ENCODE peak calls at places on chromosomes 11 and 22, in four cellular contexts. R is HCT116, V is HepG2, A is K562. S is an unnamed sample.
A peak's percentile ranks its signal among the peaks of the same experiment; 100 is the strongest.

GRCh38 chr11:73147771-73148681 is 5.9 kb upstream of the FCHSD2 start:
- DNase-seq in R (no peak), V (no peak), A (no peak), S (no peak)

GRCh38 chr11:27699242-27699925 is 871 bp downstream of the BDNF start:
- DNase-seq in R (no peak), V (no peak), A (no peak), S (no peak)

GRCh38 chr11:64553554-64554201 is 37.3 kb upstream of the SLC22A12 start:
- DNase-seq in R (no peak), V (peak; percentile 39), A (peak; percentile 65), S (no peak)

GRCh38 chr11:636511-637332 is at the start of gene DRD4:
- DNase-seq in R (no peak), V (no peak), A (no peak), S (no peak)

GRCh38 chr11:97977726-97978125 is 1043.0 kb upstream of the CNTN5 start:
- DNase-seq in R (no peak), V (no peak), A (no peak), S (no peak)

GRCh38 chr22:42962295-42963230 is 52.4 kb downstream of the PACSIN2 start:
- DNase-seq in R (no peak), V (no peak), A (peak; percentile 51), S (no peak)

GRCh38 chr11:127345819-127346459 is 345.4 kb upstream of the KIRREL3 start:
- DNase-seq in R (no peak), V (peak; percentile 13), A (peak; percentile 14), S (no peak)

GRCh38 chr22:35299717-35300497 is at the start of gene TOM1:
- DNase-seq in R (peak; percentile 98), V (peak; percentile 97), A (peak; percentile 96), S (peak; percentile 94)

GRCh38 chr22:24169439-24170058 is 11.7 kb upstream of the SUSD2 start:
- DNase-seq in R (no peak), V (no peak), A (no peak), S (no peak)

GRCh38 chr11:56013805-56014204 is 13.6 kb upstream of the OR5AS1 start:
- DNase-seq in R (no peak), V (no peak), A (no peak), S (peak; percentile 2)

GRCh38 chr22:20249797-20250354 is 18.2 kb downstream of the RTN4R start:
- DNase-seq in R (no peak), V (no peak), A (no peak), S (no peak)

GRCh38 chr11:134275534-134276395 is at the start of gene GLB1L3:
- DNase-seq in R (no peak), V (no peak), A (peak; percentile 48), S (no peak)

GRCh38 chr22:41382098-41382578 is 396 bp downstream of the TEF start:
- DNase-seq in R (no peak), V (no peak), A (peak; percentile 51), S (no peak)

DNA sequence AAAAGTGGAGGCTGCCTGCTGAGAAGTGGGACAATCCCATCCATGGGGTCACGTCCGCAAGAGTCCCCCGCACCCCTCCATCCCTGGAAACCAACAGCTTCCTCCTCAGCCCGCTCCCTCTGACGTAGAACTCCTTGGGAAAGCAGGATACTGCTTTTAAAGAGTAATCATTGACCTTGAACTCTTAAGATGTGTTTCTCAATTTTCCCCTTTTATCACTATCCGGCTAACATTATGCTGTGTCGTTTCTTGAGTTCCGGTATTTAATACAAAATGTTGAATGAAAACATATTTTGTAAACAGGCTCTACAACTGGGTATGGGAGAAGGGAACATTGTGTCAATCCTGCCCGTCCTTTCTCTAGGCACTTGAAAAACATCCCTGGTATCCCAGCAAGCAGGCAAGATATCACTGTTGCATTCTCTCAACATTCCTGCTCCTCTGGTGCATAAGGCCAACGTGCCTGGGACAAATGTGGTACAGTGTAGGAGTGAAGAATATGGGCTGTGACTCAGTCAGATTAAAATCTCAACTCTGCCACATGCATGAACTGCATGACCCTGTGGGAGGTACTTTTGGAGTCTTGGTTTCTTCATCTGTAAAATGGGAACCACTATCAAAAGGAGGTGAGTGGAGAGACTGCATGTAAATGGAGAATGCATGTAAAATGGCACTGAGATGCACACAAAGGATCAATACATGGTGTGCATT is 52.8 kb downstream of the WT1 start:
- DNase-seq in R (no peak), V (no peak), A (peak; percentile 43), S (no peak)
- TF ChIP-seq ZBTB33 in R (no peak), V (no peak), A (no peak), S (no peak)

DNA sequence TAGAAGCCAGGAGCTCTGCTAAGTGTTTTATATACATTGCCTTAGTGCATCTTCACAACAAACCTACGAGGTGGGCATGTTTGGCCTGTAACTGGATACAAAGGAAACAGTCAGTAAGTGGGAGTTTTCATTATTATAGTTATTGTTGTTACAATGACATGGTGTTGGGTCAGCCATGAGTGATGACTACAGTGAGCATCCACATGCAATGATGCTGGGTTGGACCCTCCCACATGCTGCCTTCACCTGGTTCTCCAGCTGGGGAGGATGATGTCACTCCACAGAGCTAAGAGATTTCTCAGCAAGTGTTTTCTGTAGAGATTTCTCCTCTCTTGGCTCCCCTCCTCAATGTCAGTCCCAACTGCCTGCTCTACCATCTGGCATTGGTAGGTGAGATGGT is 59.3 kb downstream of the EHF start:
- DNase-seq in R (no peak), V (no peak), A (no peak), S (no peak)
- TF ChIP-seq ZBTB33 in R (no peak), V (no peak), A (no peak), S (no peak)

GRCh38 chr11:16860632-16861031 is 122.2 kb downstream of the C11orf58 start:
- DNase-seq in R (no peak), V (no peak), A (peak; percentile 77), S (no peak)

GRCh38 chr11:16861867-16862266 is 123.4 kb downstream of the C11orf58 start:
- DNase-seq in R (no peak), V (no peak), A (peak; percentile 39), S (no peak)

GRCh38 chr11:16862733-16863132 is 124.3 kb downstream of the C11orf58 start:
- DNase-seq in R (no peak), V (no peak), A (no peak), S (no peak)

GRCh38 chr11:16857186-16857585 is 118.7 kb downstream of the C11orf58 start:
- DNase-seq in R (no peak), V (no peak), A (peak; percentile 94), S (no peak)

DNA sequence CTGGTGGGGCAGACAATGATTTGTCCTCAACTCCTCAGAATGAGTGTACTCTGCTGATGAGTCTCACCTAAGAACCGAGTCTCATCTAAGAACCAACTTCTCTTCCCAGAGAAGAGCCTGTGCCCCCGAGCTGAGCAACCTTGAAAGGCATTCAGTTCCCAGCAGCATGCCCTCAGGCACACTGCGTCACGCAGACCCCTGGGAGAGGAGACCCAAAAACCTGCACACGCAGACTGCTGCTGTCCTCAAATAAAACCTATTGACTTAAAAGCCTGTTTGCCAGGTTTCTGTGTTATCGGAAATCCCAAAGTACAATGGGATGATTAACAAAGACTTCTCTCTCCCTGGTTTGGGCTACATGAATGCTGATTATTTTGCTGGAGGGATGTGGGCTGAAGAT is 121.2 kb downstream of the C11orf58 start:
- DNase-seq in R (no peak), V (no peak), A (no peak), S (no peak)
- TF ChIP-seq ZBTB33 in R (no peak), V (no peak), A (no peak), S (no peak)

DNA sequence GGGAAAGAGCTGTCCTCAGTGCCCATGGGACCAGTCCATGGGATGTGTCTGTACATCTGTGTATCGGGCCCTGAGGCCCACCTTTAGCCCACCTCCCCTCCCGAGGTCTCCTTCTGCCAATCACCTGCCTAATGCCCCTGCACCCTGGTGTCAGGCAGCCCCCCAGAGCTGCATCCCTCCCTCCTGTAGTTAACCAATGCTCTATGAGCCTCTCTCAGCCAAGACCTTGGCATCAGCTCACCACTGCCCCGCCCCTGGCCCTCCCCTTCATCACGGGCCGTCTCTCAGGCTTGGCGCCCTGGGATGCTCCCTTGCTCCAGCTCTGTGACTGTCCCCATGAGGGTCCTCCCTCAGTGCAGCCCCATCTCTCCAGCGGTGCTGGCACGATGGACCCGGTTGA is 18.5 kb downstream of the MGAT3 start:
- DNase-seq in R (no peak), V (no peak), A (no peak), S (no peak)
- TF ChIP-seq ZBTB33 in R (no peak), V (no peak), A (no peak), S (no peak)

GRCh38 chr22:50308597-50308935 is 1.1 kb upstream of the PLXNB2 start:
- DNase-seq in R (no peak), V (peak; percentile 59), A (peak; percentile 82), S (no peak)
- TF ChIP-seq ZBTB33 in R (no peak), V (no peak), A (no peak), S (no peak)

DNA sequence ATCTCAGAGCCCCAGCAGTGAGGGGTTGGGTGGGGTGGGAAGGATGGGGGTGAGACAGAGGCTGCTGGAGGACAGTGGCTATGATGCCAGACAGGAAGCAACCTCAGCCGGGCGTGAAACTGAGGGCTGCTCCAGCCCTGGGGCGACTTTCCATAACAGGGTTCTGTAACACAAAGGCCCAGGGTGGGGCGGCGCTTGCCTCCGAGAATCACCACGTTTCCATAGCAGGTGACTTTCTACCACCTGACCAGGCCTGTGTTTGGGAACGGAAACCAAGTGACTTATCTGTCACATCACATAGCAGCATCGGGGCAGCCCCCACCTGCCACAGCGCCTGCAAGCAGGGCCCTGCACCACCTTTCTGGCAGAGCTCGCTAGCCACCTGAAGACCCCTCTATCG is 85.8 kb downstream of the TRMU start:
- DNase-seq in R (no peak), V (no peak), A (no peak), S (peak; percentile 35)
- TF ChIP-seq ZBTB33 in R (no peak), V (no peak), A (no peak), S (no peak)

GRCh38 chr11:69499946-69500284 is 18.5 kb downstream of the LINC01488 start:
- DNase-seq in R (no peak), V (no peak), A (no peak), S (no peak)
- TF ChIP-seq ZBTB33 in R (no peak), V (no peak), A (no peak), S (no peak)

GRCh38 chr22:39666495-39666894 is 95.9 kb downstream of the CACNA1I start:
- DNase-seq in R (no peak), V (no peak), A (no peak), S (no peak)
- TF ChIP-seq ZBTB33 in R (no peak), V (no peak), A (no peak), S (no peak)

GRCh38 chr11:92941676-92942571 is 27.5 kb upstream of the MTNR1B start:
- DNase-seq in R (peak; percentile 18), V (peak; percentile 23), A (peak; percentile 31), S (no peak)
- TF ChIP-seq ZBTB33 in R (no peak), V (no peak), A (no peak), S (no peak)

S was measured in GM12878.